ENCODE peak calls at places on chromosome 18, in seven cellular contexts. One of them, this sample, is unnamed.
A peak's percentile ranks its signal among the peaks of the same experiment; 100 is the strongest.

GRCh38 chr18:23881778-23882177 is 132.8 kb upstream of the TTC39C start:
- DNase-seq in tibial artery: no peak
- DNase-seq in left ventricle myocardium superior: peak; percentile 44
- DNase-seq in CD8-positive, alpha-beta memory T cell: no peak
- DNase-seq in SHP77: peak; percentile 68
- DNase-seq in effector CD8-positive, alpha-beta T cell: no peak
- DNase-seq in RCC 7860: no peak
- DNase-seq in this sample: no peak

GRCh38 chr18:3631927-3632326 is 182.0 kb downstream of the TGIF1 start:
- DNase-seq in RCC 7860: no peak
- DNase-seq in left ventricle myocardium superior: no peak
- DNase-seq in tibial artery: no peak
- DNase-seq in effector CD8-positive, alpha-beta T cell: no peak
- DNase-seq in CD8-positive, alpha-beta memory T cell: no peak
- DNase-seq in SHP77: no peak
- DNase-seq in this sample: no peak

GRCh38 chr18:58865714-58866113 is 1.0 kb downstream of the ZNF532 start:
- DNase-seq in tibial artery: peak; percentile 23
- DNase-seq in SHP77: no peak
- DNase-seq in left ventricle myocardium superior: no peak
- DNase-seq in RCC 7860: no peak
- DNase-seq in effector CD8-positive, alpha-beta T cell: no peak
- DNase-seq in CD8-positive, alpha-beta memory T cell: no peak
- DNase-seq in this sample: no peak

GRCh38 chr18:7038330-7038846 is 79.2 kb downstream of the LAMA1 start:
- DNase-seq in CD8-positive, alpha-beta memory T cell: no peak
- DNase-seq in SHP77: peak; percentile 3
- DNase-seq in left ventricle myocardium superior: peak; percentile 74
- DNase-seq in tibial artery: peak; percentile 91
- DNase-seq in effector CD8-positive, alpha-beta T cell: no peak
- DNase-seq in RCC 7860: peak; percentile 77
- DNase-seq in this sample: peak; percentile 89

GRCh38 chr18:31506024-31506742 is 8.2 kb downstream of the DSG2 start:
- DNase-seq in left ventricle myocardium superior: no peak
- DNase-seq in RCC 7860: no peak
- DNase-seq in CD8-positive, alpha-beta memory T cell: no peak
- DNase-seq in tibial artery: no peak
- DNase-seq in SHP77: no peak
- DNase-seq in effector CD8-positive, alpha-beta T cell: no peak
- DNase-seq in this sample: no peak

GRCh38 chr18:60259052-60259681 is 113.4 kb downstream of the MC4R start:
- DNase-seq in SHP77: no peak
- DNase-seq in effector CD8-positive, alpha-beta T cell: no peak
- DNase-seq in RCC 7860: peak; percentile 16
- DNase-seq in left ventricle myocardium superior: no peak
- DNase-seq in CD8-positive, alpha-beta memory T cell: no peak
- DNase-seq in tibial artery: no peak
- DNase-seq in this sample: no peak

GRCh38 chr18:10010611-10011015 is 96.8 kb downstream of the VAPA start:
- DNase-seq in RCC 7860: peak; percentile 8
- DNase-seq in effector CD8-positive, alpha-beta T cell: no peak
- DNase-seq in left ventricle myocardium superior: peak; percentile 75
- DNase-seq in tibial artery: peak; percentile 92
- DNase-seq in CD8-positive, alpha-beta memory T cell: no peak
- DNase-seq in SHP77: no peak
- DNase-seq in this sample: no peak

GRCh38 chr18:59501876-59502221 is 142.8 kb upstream of the LMAN1 start:
- DNase-seq in effector CD8-positive, alpha-beta T cell: no peak
- DNase-seq in CD8-positive, alpha-beta memory T cell: no peak
- DNase-seq in left ventricle myocardium superior: no peak
- DNase-seq in SHP77: no peak
- DNase-seq in tibial artery: no peak
- DNase-seq in RCC 7860: peak; percentile 20
- DNase-seq in this sample: no peak

GRCh38 chr18:9926223-9926894 is 12.5 kb downstream of the VAPA start:
- DNase-seq in RCC 7860: no peak
- DNase-seq in effector CD8-positive, alpha-beta T cell: no peak
- DNase-seq in tibial artery: no peak
- DNase-seq in left ventricle myocardium superior: no peak
- DNase-seq in CD8-positive, alpha-beta memory T cell: no peak
- DNase-seq in SHP77: no peak
- DNase-seq in this sample: no peak

GRCh38 chr18:61722247-61722646 is 170.6 kb downstream of the RNF152 start:
- DNase-seq in SHP77: no peak
- DNase-seq in RCC 7860: no peak
- DNase-seq in tibial artery: no peak
- DNase-seq in left ventricle myocardium superior: no peak
- DNase-seq in CD8-positive, alpha-beta memory T cell: no peak
- DNase-seq in effector CD8-positive, alpha-beta T cell: no peak
- DNase-seq in this sample: no peak

GRCh38 chr18:66226782-66227181 is 377.1 kb downstream of the CDH19 start:
- DNase-seq in left ventricle myocardium superior: no peak
- DNase-seq in effector CD8-positive, alpha-beta T cell: no peak
- DNase-seq in SHP77: no peak
- DNase-seq in RCC 7860: no peak
- DNase-seq in CD8-positive, alpha-beta memory T cell: no peak
- DNase-seq in tibial artery: no peak
- DNase-seq in this sample: no peak

GRCh38 chr18:3753116-3753515 is 303.1 kb downstream of the TGIF1 start:
- DNase-seq in tibial artery: no peak
- DNase-seq in RCC 7860: no peak
- DNase-seq in effector CD8-positive, alpha-beta T cell: no peak
- DNase-seq in left ventricle myocardium superior: no peak
- DNase-seq in CD8-positive, alpha-beta memory T cell: no peak
- DNase-seq in SHP77: no peak
- DNase-seq in this sample: no peak

GRCh38 chr18:31424383-31424988 is 23.1 kb upstream of the DSG3 start:
- DNase-seq in effector CD8-positive, alpha-beta T cell: no peak
- DNase-seq in left ventricle myocardium superior: no peak
- DNase-seq in RCC 7860: peak; percentile 42
- DNase-seq in CD8-positive, alpha-beta memory T cell: no peak
- DNase-seq in tibial artery: no peak
- DNase-seq in SHP77: peak; percentile 6
- DNase-seq in this sample: no peak

GRCh38 chr18:23578891-23579653 is 7.2 kb downstream of the NPC1 start:
- DNase-seq in tibial artery: no peak
- DNase-seq in effector CD8-positive, alpha-beta T cell: no peak
- DNase-seq in RCC 7860: no peak
- DNase-seq in left ventricle myocardium superior: no peak
- DNase-seq in CD8-positive, alpha-beta memory T cell: no peak
- DNase-seq in SHP77: no peak
- DNase-seq in this sample: no peak

GRCh38 chr18:3118195-3119010 is 101.4 kb downstream of the MYOM1 start:
- DNase-seq in SHP77: no peak
- DNase-seq in CD8-positive, alpha-beta memory T cell: no peak
- DNase-seq in tibial artery: no peak
- DNase-seq in left ventricle myocardium superior: no peak
- DNase-seq in RCC 7860: no peak
- DNase-seq in effector CD8-positive, alpha-beta T cell: no peak
- DNase-seq in this sample: no peak

GRCh38 chr18:31546476-31546875 is 45.2 kb upstream of the TTR start:
- DNase-seq in left ventricle myocardium superior: no peak
- DNase-seq in CD8-positive, alpha-beta memory T cell: no peak
- DNase-seq in tibial artery: no peak
- DNase-seq in RCC 7860: peak; percentile 35
- DNase-seq in effector CD8-positive, alpha-beta T cell: no peak
- DNase-seq in SHP77: no peak
- DNase-seq in this sample: no peak

GRCh38 chr18:75106746-75107145 is 102.2 kb downstream of the PTGR3 start:
- DNase-seq in RCC 7860: no peak
- DNase-seq in CD8-positive, alpha-beta memory T cell: no peak
- DNase-seq in SHP77: no peak
- DNase-seq in effector CD8-positive, alpha-beta T cell: no peak
- DNase-seq in left ventricle myocardium superior: no peak
- DNase-seq in tibial artery: no peak
- DNase-seq in this sample: no peak

GRCh38 chr18:22469061-22469689 is 51.5 kb upstream of the CTAGE1 start:
- DNase-seq in effector CD8-positive, alpha-beta T cell: no peak
- DNase-seq in RCC 7860: no peak
- DNase-seq in left ventricle myocardium superior: no peak
- DNase-seq in SHP77: no peak
- DNase-seq in tibial artery: no peak
- DNase-seq in CD8-positive, alpha-beta memory T cell: no peak
- DNase-seq in this sample: no peak

GRCh38 chr18:47767699-47768098 is 162.8 kb downstream of the SMAD2 start:
- DNase-seq in tibial artery: no peak
- DNase-seq in SHP77: no peak
- DNase-seq in effector CD8-positive, alpha-beta T cell: no peak
- DNase-seq in CD8-positive, alpha-beta memory T cell: no peak
- DNase-seq in left ventricle myocardium superior: no peak
- DNase-seq in RCC 7860: no peak
- DNase-seq in this sample: no peak

GRCh38 chr18:79522451-79523220 is 126.9 kb downstream of the NFATC1 start:
- DNase-seq in effector CD8-positive, alpha-beta T cell: no peak
- DNase-seq in SHP77: no peak
- DNase-seq in left ventricle myocardium superior: no peak
- DNase-seq in tibial artery: peak; percentile 59
- DNase-seq in RCC 7860: no peak
- DNase-seq in CD8-positive, alpha-beta memory T cell: peak; percentile 86
- DNase-seq in this sample: peak; percentile 52

GRCh38 chr18:48814490-48815181 is 136.1 kb downstream of the SMAD7 start:
- DNase-seq in effector CD8-positive, alpha-beta T cell: no peak
- DNase-seq in CD8-positive, alpha-beta memory T cell: peak; percentile 69
- DNase-seq in tibial artery: peak; percentile 62
- DNase-seq in left ventricle myocardium superior: no peak
- DNase-seq in SHP77: no peak
- DNase-seq in RCC 7860: no peak
- DNase-seq in this sample: peak; percentile 11

GRCh38 chr18:74951165-74951760 is 257.7 kb downstream of the PTGR3 start:
- DNase-seq in effector CD8-positive, alpha-beta T cell: no peak
- DNase-seq in SHP77: peak; percentile 22
- DNase-seq in RCC 7860: peak; percentile 58
- DNase-seq in tibial artery: peak; percentile 83
- DNase-seq in CD8-positive, alpha-beta memory T cell: no peak
- DNase-seq in left ventricle myocardium superior: peak; percentile 49
- DNase-seq in this sample: no peak

GRCh38 chr18:11392292-11392691 is 217.1 kb upstream of the SLC35G4 start:
- DNase-seq in CD8-positive, alpha-beta memory T cell: no peak
- DNase-seq in left ventricle myocardium superior: no peak
- DNase-seq in SHP77: no peak
- DNase-seq in effector CD8-positive, alpha-beta T cell: no peak
- DNase-seq in RCC 7860: no peak
- DNase-seq in tibial artery: no peak
- DNase-seq in this sample: no peak

GRCh38 chr18:25093131-25093530 is 258.8 kb downstream of the ZNF521 start:
- DNase-seq in CD8-positive, alpha-beta memory T cell: no peak
- DNase-seq in SHP77: no peak
- DNase-seq in tibial artery: no peak
- DNase-seq in effector CD8-positive, alpha-beta T cell: no peak
- DNase-seq in left ventricle myocardium superior: no peak
- DNase-seq in RCC 7860: no peak
- DNase-seq in this sample: no peak

GRCh38 chr18:13211537-13211936 is 7.0 kb upstream of the LDLRAD4 start:
- DNase-seq in RCC 7860: no peak
- DNase-seq in SHP77: no peak
- DNase-seq in tibial artery: no peak
- DNase-seq in left ventricle myocardium superior: no peak
- DNase-seq in CD8-positive, alpha-beta memory T cell: no peak
- DNase-seq in effector CD8-positive, alpha-beta T cell: no peak
- DNase-seq in this sample: no peak

GRCh38 chr18:51149605-51150429 is 47.7 kb downstream of the MEX3C start:
- DNase-seq in left ventricle myocardium superior: no peak
- DNase-seq in tibial artery: no peak
- DNase-seq in CD8-positive, alpha-beta memory T cell: no peak
- DNase-seq in SHP77: no peak
- DNase-seq in effector CD8-positive, alpha-beta T cell: no peak
- DNase-seq in RCC 7860: no peak
- DNase-seq in this sample: no peak

GRCh38 chr18:11398625-11399024 is 210.8 kb upstream of the SLC35G4 start:
- DNase-seq in tibial artery: no peak
- DNase-seq in RCC 7860: no peak
- DNase-seq in CD8-positive, alpha-beta memory T cell: no peak
- DNase-seq in effector CD8-positive, alpha-beta T cell: no peak
- DNase-seq in left ventricle myocardium superior: no peak
- DNase-seq in SHP77: no peak
- DNase-seq in this sample: no peak

GRCh38 chr18:57004366-57005121 is 142.3 kb upstream of the BOD1L2 start:
- DNase-seq in RCC 7860: peak; percentile 56
- DNase-seq in CD8-positive, alpha-beta memory T cell: no peak
- DNase-seq in tibial artery: no peak
- DNase-seq in left ventricle myocardium superior: no peak
- DNase-seq in SHP77: no peak
- DNase-seq in effector CD8-positive, alpha-beta T cell: no peak
- DNase-seq in this sample: no peak

GRCh38 chr18:69567813-69568488 is 167.3 kb downstream of the DOK6 start:
- DNase-seq in RCC 7860: no peak
- DNase-seq in tibial artery: no peak
- DNase-seq in SHP77: peak; percentile 14
- DNase-seq in CD8-positive, alpha-beta memory T cell: no peak
- DNase-seq in effector CD8-positive, alpha-beta T cell: no peak
- DNase-seq in left ventricle myocardium superior: no peak
- DNase-seq in this sample: no peak

GRCh38 chr18:27363918-27364317 is 178.8 kb upstream of the CHST9 start:
- DNase-seq in SHP77: no peak
- DNase-seq in CD8-positive, alpha-beta memory T cell: no peak
- DNase-seq in left ventricle myocardium superior: no peak
- DNase-seq in effector CD8-positive, alpha-beta T cell: no peak
- DNase-seq in RCC 7860: peak; percentile 49
- DNase-seq in tibial artery: no peak
- DNase-seq in this sample: no peak

GRCh38 chr18:7809978-7810377 is 242.9 kb downstream of the PTPRM start:
- DNase-seq in SHP77: no peak
- DNase-seq in RCC 7860: no peak
- DNase-seq in effector CD8-positive, alpha-beta T cell: no peak
- DNase-seq in left ventricle myocardium superior: no peak
- DNase-seq in tibial artery: no peak
- DNase-seq in CD8-positive, alpha-beta memory T cell: no peak
- DNase-seq in this sample: no peak

GRCh38 chr18:46331316-46331715 is 227.1 kb downstream of the HAUS1 start:
- DNase-seq in CD8-positive, alpha-beta memory T cell: no peak
- DNase-seq in left ventricle myocardium superior: no peak
- DNase-seq in RCC 7860: no peak
- DNase-seq in effector CD8-positive, alpha-beta T cell: no peak
- DNase-seq in SHP77: no peak
- DNase-seq in tibial artery: no peak
- DNase-seq in this sample: no peak

This sample was measured in RWPE2.